ENCODE peak calls at places on chromosome 4, in eight cellular contexts. One of them, this sample, is unnamed.

GRCh38 chr4:96352051-96352517 is 512.2 kb downstream of the PDHA2 start:
- DNase-seq in GM12864: no peak
- DNase-seq in NCI-H524: peak
- DNase-seq in NCI-H2107: no peak
- DNase-seq in CD4-positive, alpha-beta T cell: no peak
- DNase-seq in SJSA1: no peak
- DNase-seq in NAMALWA: peak
- DNase-seq in gastrocnemius medialis: no peak
- DNase-seq in this sample: no peak

GRCh38 chr4:113692809-113693411 is 68.6 kb downstream of the CAMK2D start:
- DNase-seq in NCI-H524: no peak
- DNase-seq in GM12864: peak
- DNase-seq in gastrocnemius medialis: no peak
- DNase-seq in CD4-positive, alpha-beta T cell: no peak
- DNase-seq in NCI-H2107: no peak
- DNase-seq in NAMALWA: peak
- DNase-seq in SJSA1: no peak
- DNase-seq in this sample: no peak

GRCh38 chr4:26020896-26021295 is 106.9 kb downstream of the SMIM20 start:
- DNase-seq in gastrocnemius medialis: no peak
- DNase-seq in GM12864: no peak
- DNase-seq in NAMALWA: no peak
- DNase-seq in NCI-H2107: no peak
- DNase-seq in CD4-positive, alpha-beta T cell: no peak
- DNase-seq in SJSA1: no peak
- DNase-seq in NCI-H524: no peak
- DNase-seq in this sample: no peak

GRCh38 chr4:52664479-52664878 is 5.4 kb upstream of the USP46 start:
- DNase-seq in NCI-H524: no peak
- DNase-seq in GM12864: no peak
- DNase-seq in NAMALWA: no peak
- DNase-seq in gastrocnemius medialis: no peak
- DNase-seq in NCI-H2107: no peak
- DNase-seq in SJSA1: no peak
- DNase-seq in CD4-positive, alpha-beta T cell: no peak
- DNase-seq in this sample: no peak

GRCh38 chr4:27198246-27198645 is 337.6 kb downstream of the STIM2 start:
- DNase-seq in NCI-H2107: no peak
- DNase-seq in CD4-positive, alpha-beta T cell: no peak
- DNase-seq in NAMALWA: no peak
- DNase-seq in NCI-H524: peak
- DNase-seq in gastrocnemius medialis: no peak
- DNase-seq in SJSA1: no peak
- DNase-seq in GM12864: no peak
- DNase-seq in this sample: no peak

GRCh38 chr4:31104033-31104432 is 383.9 kb downstream of the PCDH7 start:
- DNase-seq in gastrocnemius medialis: no peak
- DNase-seq in SJSA1: no peak
- DNase-seq in NCI-H2107: no peak
- DNase-seq in CD4-positive, alpha-beta T cell: no peak
- DNase-seq in NCI-H524: no peak
- DNase-seq in NAMALWA: no peak
- DNase-seq in GM12864: no peak
- DNase-seq in this sample: no peak

GRCh38 chr4:38169524-38169923 is 209.3 kb downstream of the PTTG2 start:
- DNase-seq in NAMALWA: no peak
- DNase-seq in CD4-positive, alpha-beta T cell: no peak
- DNase-seq in SJSA1: no peak
- DNase-seq in gastrocnemius medialis: no peak
- DNase-seq in NCI-H524: no peak
- DNase-seq in GM12864: no peak
- DNase-seq in NCI-H2107: no peak
- DNase-seq in this sample: no peak

GRCh38 chr4:22391548-22391947 is 124.3 kb downstream of the ADGRA3 start:
- DNase-seq in SJSA1: no peak
- DNase-seq in NCI-H2107: no peak
- DNase-seq in NCI-H524: no peak
- DNase-seq in CD4-positive, alpha-beta T cell: no peak
- DNase-seq in gastrocnemius medialis: no peak
- DNase-seq in NAMALWA: no peak
- DNase-seq in GM12864: no peak
- DNase-seq in this sample: no peak

GRCh38 chr4:4820264-4820663 is 39.2 kb upstream of the MSX1 start:
- DNase-seq in NAMALWA: no peak
- DNase-seq in NCI-H524: no peak
- DNase-seq in NCI-H2107: no peak
- DNase-seq in CD4-positive, alpha-beta T cell: no peak
- DNase-seq in SJSA1: no peak
- DNase-seq in GM12864: no peak
- DNase-seq in gastrocnemius medialis: no peak
- DNase-seq in this sample: no peak

GRCh38 chr4:91256043-91256442 is 1047.7 kb upstream of the GRID2 start:
- DNase-seq in NAMALWA: no peak
- DNase-seq in NCI-H2107: no peak
- DNase-seq in GM12864: no peak
- DNase-seq in SJSA1: no peak
- DNase-seq in NCI-H524: no peak
- DNase-seq in gastrocnemius medialis: no peak
- DNase-seq in CD4-positive, alpha-beta T cell: no peak
- DNase-seq in this sample: no peak